ENCODE peak calls at places on chromosomes 6 and 20, in five cellular contexts. One of them, this sample, is unnamed.

GRCh38 chr6:142537612-142538478 is 236.0 kb downstream of the ADGRG6 start:
- DNase-seq in activated CD8-positive, alpha-beta memory T cell treated with anti-CD3 and anti-CD28 coated beads for 1 hour: no peak
- DNase-seq in NCI-H187: peak
- DNase-seq in GM19239: no peak
- DNase-seq in DMS79: no peak
- DNase-seq in this sample: no peak

GRCh38 chr6:112389842-112390241 is 42.7 kb downstream of the RFPL4B start:
- DNase-seq in activated CD8-positive, alpha-beta memory T cell treated with anti-CD3 and anti-CD28 coated beads for 1 hour: no peak
- DNase-seq in NCI-H187: no peak
- DNase-seq in GM19239: no peak
- DNase-seq in DMS79: no peak
- DNase-seq in this sample: no peak

GRCh38 chr20:44731657-44732056 is 14.0 kb upstream of the KCNK15 start:
- DNase-seq in activated CD8-positive, alpha-beta memory T cell treated with anti-CD3 and anti-CD28 coated beads for 1 hour: no peak
- DNase-seq in NCI-H187: no peak
- DNase-seq in GM19239: no peak
- DNase-seq in DMS79: no peak
- DNase-seq in this sample: no peak

GRCh38 chr6:35260642-35261570 is 1.4 kb downstream of the ZNF76 start:
- DNase-seq in activated CD8-positive, alpha-beta memory T cell treated with anti-CD3 and anti-CD28 coated beads for 1 hour: no peak
- DNase-seq in NCI-H187: no peak
- DNase-seq in GM19239: no peak
- DNase-seq in DMS79: no peak
- DNase-seq in this sample: no peak

GRCh38 chr6:169794317-169795055 is 43.1 kb downstream of the ERMARD start:
- DNase-seq in activated CD8-positive, alpha-beta memory T cell treated with anti-CD3 and anti-CD28 coated beads for 1 hour: no peak
- DNase-seq in NCI-H187: no peak
- DNase-seq in GM19239: no peak
- DNase-seq in DMS79: peak
- DNase-seq in this sample: no peak

GRCh38 chr6:107132330-107132954 is 17.1 kb upstream of the BEND3 start:
- DNase-seq in activated CD8-positive, alpha-beta memory T cell treated with anti-CD3 and anti-CD28 coated beads for 1 hour: no peak
- DNase-seq in NCI-H187: no peak
- DNase-seq in GM19239: no peak
- DNase-seq in DMS79: peak
- DNase-seq in this sample: no peak

GRCh38 chr20:40506567-40506966 is 182.5 kb downstream of the MAFB start:
- DNase-seq in activated CD8-positive, alpha-beta memory T cell treated with anti-CD3 and anti-CD28 coated beads for 1 hour: peak
- DNase-seq in NCI-H187: no peak
- DNase-seq in GM19239: no peak
- DNase-seq in DMS79: no peak
- DNase-seq in this sample: no peak

GRCh38 chr20:20450461-20451027 is 82.6 kb downstream of the INSM1 start:
- DNase-seq in activated CD8-positive, alpha-beta memory T cell treated with anti-CD3 and anti-CD28 coated beads for 1 hour: no peak
- DNase-seq in NCI-H187: no peak
- DNase-seq in GM19239: no peak
- DNase-seq in DMS79: no peak
- DNase-seq in this sample: no peak

GRCh38 chr20:40686434-40686882 is 2.6 kb downstream of the MAFB start:
- DNase-seq in activated CD8-positive, alpha-beta memory T cell treated with anti-CD3 and anti-CD28 coated beads for 1 hour: no peak
- DNase-seq in NCI-H187: no peak
- DNase-seq in GM19239: no peak
- DNase-seq in DMS79: no peak
- DNase-seq in this sample: no peak

GRCh38 chr20:22652685-22653568 is 68.6 kb upstream of the FOXA2 start:
- DNase-seq in activated CD8-positive, alpha-beta memory T cell treated with anti-CD3 and anti-CD28 coated beads for 1 hour: no peak
- DNase-seq in NCI-H187: no peak
- DNase-seq in GM19239: no peak
- DNase-seq in DMS79: no peak
- DNase-seq in this sample: no peak

GRCh38 chr6:37783025-37783825 is 36.3 kb upstream of the ZFAND3 start:
- DNase-seq in activated CD8-positive, alpha-beta memory T cell treated with anti-CD3 and anti-CD28 coated beads for 1 hour: no peak
- DNase-seq in NCI-H187: peak
- DNase-seq in GM19239: no peak
- DNase-seq in DMS79: peak
- DNase-seq in this sample: no peak

GRCh38 chr20:7650481-7650880 is 289.8 kb downstream of the HAO1 start:
- DNase-seq in activated CD8-positive, alpha-beta memory T cell treated with anti-CD3 and anti-CD28 coated beads for 1 hour: no peak
- DNase-seq in NCI-H187: peak
- DNase-seq in GM19239: no peak
- DNase-seq in DMS79: peak
- DNase-seq in this sample: no peak

GRCh38 chr6:168828800-168829199 is 387.8 kb downstream of the SMOC2 start:
- DNase-seq in activated CD8-positive, alpha-beta memory T cell treated with anti-CD3 and anti-CD28 coated beads for 1 hour: no peak
- DNase-seq in NCI-H187: no peak
- DNase-seq in GM19239: no peak
- DNase-seq in DMS79: no peak
- DNase-seq in this sample: no peak

GRCh38 chr6:1334725-1335124 is 22.8 kb downstream of the FOXQ1 start:
- DNase-seq in activated CD8-positive, alpha-beta memory T cell treated with anti-CD3 and anti-CD28 coated beads for 1 hour: no peak
- DNase-seq in NCI-H187: no peak
- DNase-seq in GM19239: no peak
- DNase-seq in DMS79: no peak
- DNase-seq in this sample: no peak

GRCh38 chr6:165556116-165556843 is 106.8 kb downstream of the PDE10A start:
- DNase-seq in activated CD8-positive, alpha-beta memory T cell treated with anti-CD3 and anti-CD28 coated beads for 1 hour: no peak
- DNase-seq in NCI-H187: no peak
- DNase-seq in GM19239: no peak
- DNase-seq in DMS79: peak
- DNase-seq in this sample: no peak

GRCh38 chr6:138085839-138086222 is 21.4 kb downstream of the PERP start:
- DNase-seq in activated CD8-positive, alpha-beta memory T cell treated with anti-CD3 and anti-CD28 coated beads for 1 hour: no peak
- DNase-seq in NCI-H187: no peak
- DNase-seq in GM19239: no peak
- DNase-seq in DMS79: no peak
- DNase-seq in this sample: no peak

GRCh38 chr6:135002229-135002844 is 52.3 kb downstream of the HBS1L start:
- DNase-seq in activated CD8-positive, alpha-beta memory T cell treated with anti-CD3 and anti-CD28 coated beads for 1 hour: no peak
- DNase-seq in NCI-H187: no peak
- DNase-seq in GM19239: no peak
- DNase-seq in DMS79: no peak
- DNase-seq in this sample: no peak